ENCODE peak calls at places on chromosomes 13 and 19, in ten cellular contexts. J is gastrocnemius medialis, E is A549, B is body of pancreas, K is testis, U is heart left ventricle, O is adrenal gland, Z is stomach, I is suprapubic skin, Q is thyroid gland. A is an unnamed sample. For H3K9me3 and H3K4me1, the result is how much of the 10 kb centered on the place peaks cover.

GRCh38 chr19:44748426-44749254 is at the start of gene BCL3:
- DNase-seq in J (no peak), E (peak), B (peak), K (peak), U (peak), O (peak), Z (peak), I (no peak), Q (peak), A (peak)

GRCh38 chr13:113882266-113882627 is 18.4 kb upstream of the GAS6 start:
- DNase-seq in J (peak), E (no peak), B (peak), K (peak), U (peak), O (peak), Z (peak), I (peak), Q (peak), A (no peak)

GRCh38 chr13:41004875-41005693 is 14.0 kb downstream of the ELF1 start:
- DNase-seq in J (no peak), E (no peak), B (no peak), K (no peak), U (no peak), O (no peak), Z (no peak), I (no peak), Q (no peak), A (no peak)

GRCh38 chr13:91704398-91704797 is 306.0 kb downstream of the GPC5 start:
- DNase-seq in J (no peak), E (no peak), B (no peak), K (no peak), U (no peak), O (no peak), Z (no peak), I (no peak), Q (no peak), A (no peak)

GRCh38 chr13:39410089-39410901 is 192.7 kb downstream of the LHFPL6 start:
- DNase-seq in J (no peak), E (no peak), B (no peak), K (no peak), U (no peak), O (no peak), Z (no peak), I (no peak), Q (no peak), A (no peak)

GRCh38 chr13:75947448-75947847 is 311.3 kb downstream of the LMO7 start:
- DNase-seq in J (no peak), E (no peak), B (no peak), K (no peak), U (no peak), O (no peak), Z (no peak), I (no peak), Q (no peak), A (no peak)

GRCh38 chr19:15595069-15595468 is 19.9 kb upstream of the CYP4F8 start:
- DNase-seq in J (no peak), E (no peak), B (no peak), K (no peak), U (no peak), O (peak), Z (no peak), I (no peak), Q (no peak), A (no peak)

GRCh38 chr19:53883231-53883661 is 1.2 kb downstream of the PRKCG start:
- DNase-seq in J (no peak), E (no peak), B (no peak), K (no peak), U (no peak), O (no peak), Z (no peak), I (no peak), Q (no peak), A (no peak)

GRCh38 chr13:27967736-27968315 is 1.3 kb downstream of the CDX2 start:
- DNase-seq in J (no peak), E (peak), B (peak), K (no peak), U (no peak), O (no peak), Z (peak), I (no peak), Q (no peak), A (no peak)

GRCh38 chr19:21677696-21678418 is 89.5 kb downstream of the ZNF100 start:
- DNase-seq in J (no peak), E (no peak), B (peak), K (peak), U (no peak), O (no peak), Z (no peak), I (no peak), Q (no peak), A (no peak)

GRCh38 chr19:33444238-33444992 is 70.9 kb downstream of the CEBPG start:
- DNase-seq in J (no peak), E (no peak), B (no peak), K (no peak), U (no peak), O (peak), Z (no peak), I (peak), Q (no peak), A (no peak)

GRCh38 chr19:52889931-52890330 is 7.5 kb downstream of the ZNF320 start:
- DNase-seq in J (no peak), E (no peak), B (no peak), K (no peak), U (no peak), O (no peak), Z (no peak), I (no peak), Q (no peak), A (no peak)

GRCh38 chr19:9010693-9011092 is 484 bp upstream of the MUC16 start:
- DNase-seq in J (no peak), E (no peak), B (no peak), K (no peak), U (no peak), O (no peak), Z (no peak), I (no peak), Q (no peak), A (no peak)

GRCh38 chr13:26480246-26480855 is 77.1 kb upstream of the WASF3 start:
- DNase-seq in J (no peak), E (peak), B (no peak), K (no peak), U (no peak), O (no peak), Z (no peak), I (no peak), Q (no peak), A (no peak)

GRCh38 chr13:75494491-75494890 is 12.5 kb upstream of the TBC1D4 start:
- DNase-seq in J (no peak), E (no peak), B (no peak), K (no peak), U (no peak), O (no peak), Z (no peak), I (no peak), Q (no peak), A (no peak)

GRCh38 chr13:23570099-23570926 is at the start of gene TNFRSF19:
- DNase-seq in J (no peak), E (no peak), B (peak), K (peak), U (peak), O (peak), Z (no peak), I (no peak), Q (peak), A (no peak)

GRCh38 chr13:25699056-25699455 is 327.3 kb downstream of the ATP8A2 start:
- DNase-seq in J (no peak), E (no peak), B (no peak), K (no peak), U (no peak), O (peak), Z (no peak), I (no peak), Q (no peak), A (no peak)

GRCh38 chr19:22806418-22806817 is 22.5 kb upstream of the ZNF99 start:
- DNase-seq in J (no peak), E (no peak), B (no peak), K (peak), U (no peak), O (no peak), Z (no peak), I (no peak), Q (no peak), A (no peak)

GRCh38 chr19:22807061-22807835 is 23.3 kb upstream of the ZNF99 start:
- DNase-seq in J (no peak), E (no peak), B (no peak), K (no peak), U (no peak), O (no peak), Z (no peak), I (no peak), Q (no peak), A (no peak)
- H3K9me3 ChIP-seq in J (under half), E (under half), B (under half), K (under half), U (under half), O (under half), Z (under half), I (under half), Q (under half), A (under half)

GRCh38 chr19:12789904-12790619 is 1.2 kb upstream of the JUNB start:
- DNase-seq in J (peak), E (peak), B (peak), K (peak), U (peak), O (peak), Z (peak), I (peak), Q (peak), A (peak)

GRCh38 chr19:12789098-12789903 is 2.0 kb upstream of the JUNB start:
- DNase-seq in J (no peak), E (peak), B (no peak), K (no peak), U (no peak), O (no peak), Z (no peak), I (no peak), Q (no peak), A (no peak)

GRCh38 chr19:12787458-12787857 is 3.8 kb upstream of the JUNB start:
- DNase-seq in J (no peak), E (no peak), B (no peak), K (no peak), U (no peak), O (peak), Z (no peak), I (no peak), Q (peak), A (no peak)

GRCh38 chr19:12788025-12788681 is 3.1 kb upstream of the JUNB start:
- DNase-seq in J (no peak), E (no peak), B (no peak), K (no peak), U (no peak), O (peak), Z (no peak), I (no peak), Q (no peak), A (no peak)

GRCh38 chr19:12788682-12789097 is 2.6 kb upstream of the JUNB start:
- DNase-seq in J (no peak), E (peak), B (peak), K (peak), U (peak), O (peak), Z (peak), I (no peak), Q (peak), A (peak)
- TF ChIP-seq POLR2A in J (no peak), E (no peak), B (no peak), K (no peak), U (no peak), O (peak), Z (no peak), I (no peak), Q (peak), A (no peak)

DNA sequence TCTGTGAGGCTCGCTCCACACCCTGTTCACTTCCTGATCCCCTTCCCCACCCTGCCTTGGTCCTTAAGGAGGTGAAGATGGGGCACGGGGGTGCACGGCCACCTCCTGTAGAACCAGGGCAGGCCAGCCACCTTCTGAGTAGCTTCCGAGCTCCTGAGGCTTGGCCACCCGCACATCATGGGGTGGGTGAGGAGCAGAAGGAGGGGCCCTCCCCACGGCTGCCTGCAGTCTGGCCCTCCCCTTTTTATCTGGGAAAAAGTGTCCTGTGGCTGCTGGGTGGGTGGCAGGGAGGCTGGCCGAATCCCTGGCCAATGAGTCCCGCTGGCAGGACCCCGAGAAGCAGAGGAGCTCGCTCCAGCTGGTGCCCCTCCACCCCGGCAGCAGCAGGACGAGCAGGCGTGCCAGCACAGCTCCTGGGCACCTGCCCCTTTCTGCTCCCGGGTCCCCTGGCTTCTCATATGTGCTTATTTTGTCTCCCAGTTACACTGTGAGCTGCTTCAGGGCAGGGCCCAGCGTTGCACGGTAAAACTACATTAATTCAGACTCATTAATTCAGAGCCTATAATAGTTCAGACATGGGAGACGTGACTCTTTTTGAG is 135.0 kb downstream of the KDM4B start:
- DNase-seq in J (no peak), E (no peak), B (peak), K (no peak), U (no peak), O (no peak), Z (no peak), I (no peak), Q (no peak), A (no peak)
- H3K4me1 ChIP-seq in J (under half), E (under half), B (half or more), K (under half), U (under half), O (under half), Z (under half), I (under half), Q (under half), A (under half)

GRCh38 chr19:51861870-51862622 is 25.7 kb downstream of the ZNF577 start:
- DNase-seq in J (no peak), E (no peak), B (no peak), K (no peak), U (no peak), O (no peak), Z (no peak), I (no peak), Q (no peak), A (no peak)
- H3K9me3 ChIP-seq in J (under half), E (half or more), B (under half), K (under half), U (half or more), O (under half), Z (half or more), I (half or more), Q (under half), A (half or more)

DNA sequence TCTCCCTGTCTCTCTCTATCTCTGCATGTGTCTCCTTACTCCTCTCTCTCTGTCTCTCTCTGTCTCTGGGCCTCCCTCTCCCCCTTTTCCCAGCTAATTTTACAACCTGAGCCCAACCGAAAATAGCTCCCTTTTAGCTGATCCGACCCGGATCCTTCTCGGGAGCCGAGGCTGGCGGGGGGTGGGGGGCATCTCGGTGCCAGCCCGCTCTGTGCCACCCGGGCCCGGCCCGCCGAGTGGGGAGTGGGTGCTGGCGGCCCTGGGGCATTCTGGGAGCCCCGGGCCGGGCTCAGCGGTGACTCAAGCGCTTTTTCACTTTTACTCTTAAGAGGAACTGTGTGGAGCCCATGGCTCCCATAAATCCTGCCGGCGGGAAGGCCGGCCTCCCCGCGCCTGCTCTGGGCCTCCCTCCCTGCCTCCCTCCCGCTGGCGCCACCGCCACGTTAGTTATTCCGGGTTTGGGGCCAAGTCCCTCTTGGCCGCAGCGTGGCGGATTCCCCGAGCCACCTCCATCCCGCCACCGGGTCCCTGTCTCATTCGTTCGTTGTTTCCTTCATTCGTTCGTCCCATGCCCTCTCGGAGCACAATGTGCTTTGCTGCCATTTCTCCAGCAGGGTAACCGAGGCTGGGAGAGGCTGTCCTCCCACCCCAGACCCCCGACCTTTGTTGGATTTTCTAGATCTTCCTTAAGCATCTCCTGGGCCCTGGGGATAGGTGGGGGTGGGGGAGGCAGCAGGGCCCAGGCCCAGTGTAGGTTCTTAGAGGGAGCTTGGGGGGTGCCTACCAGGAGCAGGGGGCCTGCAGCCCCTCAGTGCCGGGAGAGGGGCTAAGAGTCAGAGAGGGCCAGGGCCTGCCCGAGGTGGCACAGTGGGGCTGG is 3.2 kb downstream of the NFIC start:
- DNase-seq in J (peak), E (no peak), B (peak), K (peak), U (peak), O (peak), Z (peak), I (no peak), Q (peak), A (no peak)
- TF ChIP-seq POLR2A in J (peak), E (no peak), B (peak), K (no peak), U (no peak), O (peak), Z (no peak), I (no peak), Q (no peak), A (no peak)

GRCh38 chr19:55407625-55408319 is at the start of gene UBE2S:
- DNase-seq in J (peak), E (peak), B (peak), K (peak), U (peak), O (peak), Z (peak), I (peak), Q (peak), A (peak)

GRCh38 chr19:55405638-55406037 is 1.9 kb downstream of the UBE2S start:
- DNase-seq in J (no peak), E (no peak), B (no peak), K (no peak), U (no peak), O (no peak), Z (no peak), I (no peak), Q (no peak), A (no peak)

GRCh38 chr19:55408320-55408836 is 790 bp upstream of the UBE2S start:
- DNase-seq in J (no peak), E (no peak), B (no peak), K (no peak), U (no peak), O (no peak), Z (no peak), I (no peak), Q (no peak), A (peak)

GRCh38 chr19:55406091-55406868 is 1.3 kb downstream of the UBE2S start:
- DNase-seq in J (no peak), E (no peak), B (no peak), K (no peak), U (no peak), O (no peak), Z (no peak), I (no peak), Q (no peak), A (no peak)

DNA sequence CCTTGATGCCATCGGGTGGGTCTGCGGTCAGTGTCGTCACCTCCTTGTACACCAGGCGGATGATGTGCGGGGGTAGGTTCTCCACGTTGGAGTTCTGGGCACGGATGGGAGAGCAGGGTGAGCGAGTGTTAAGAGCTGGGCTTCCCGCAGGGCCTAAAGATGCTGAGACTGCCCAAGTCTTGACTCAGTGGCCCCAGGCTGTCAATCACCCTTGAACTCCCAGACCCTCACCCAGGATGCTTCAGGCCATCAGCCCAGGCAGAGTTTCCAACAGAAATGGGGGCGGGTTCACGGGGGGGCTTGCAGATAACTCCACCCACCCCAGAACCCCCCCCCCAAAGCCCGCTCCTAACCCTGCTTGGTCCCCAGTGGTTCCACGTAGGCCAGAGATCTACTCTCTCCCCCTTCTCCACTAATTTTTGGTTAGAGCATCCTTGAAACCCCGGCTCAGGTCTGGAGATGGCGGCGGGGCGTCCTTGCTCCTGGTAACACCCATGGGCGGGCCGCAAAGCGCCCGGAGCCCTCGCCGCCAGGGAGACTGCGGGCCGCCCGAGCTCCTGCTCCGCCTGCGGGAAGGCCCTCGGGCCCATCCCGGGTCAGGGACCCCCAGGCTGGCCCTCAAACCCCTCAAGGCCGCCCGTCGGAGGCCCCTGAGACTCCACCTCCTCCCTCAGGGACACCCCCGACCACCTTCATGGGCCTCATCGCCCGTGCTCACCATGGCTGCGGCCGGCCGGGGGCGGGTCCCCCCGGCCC is 541 bp downstream of the UBE2S start:
- DNase-seq in J (no peak), E (no peak), B (peak), K (no peak), U (peak), O (no peak), Z (peak), I (no peak), Q (peak), A (no peak)
- H3K4me1 ChIP-seq in J (under half), E (under half), B (under half), K (under half), U (under half), O (under half), Z (under half), I (under half), Q (under half), A (under half)

GRCh38 chr19:49910179-49910578 is 13.5 kb upstream of the IL4I1 start:
- DNase-seq in J (no peak), E (no peak), B (no peak), K (no peak), U (no peak), O (no peak), Z (no peak), I (no peak), Q (no peak), A (no peak)

GRCh38 chr19:49906879-49907564 is 10.3 kb upstream of the IL4I1 start:
- DNase-seq in J (no peak), E (no peak), B (no peak), K (no peak), U (no peak), O (no peak), Z (no peak), I (no peak), Q (no peak), A (no peak)

GRCh38 chr19:49911381-49912145 is 14.9 kb upstream of the IL4I1 start:
- DNase-seq in J (no peak), E (no peak), B (no peak), K (no peak), U (no peak), O (no peak), Z (no peak), I (no peak), Q (peak), A (no peak)

GRCh38 chr19:49908480-49909420 is 12.1 kb upstream of the IL4I1 start:
- DNase-seq in J (no peak), E (no peak), B (no peak), K (no peak), U (no peak), O (no peak), Z (no peak), I (no peak), Q (no peak), A (no peak)

GRCh38 chr19:49907745-49908446 is 11.2 kb upstream of the IL4I1 start:
- DNase-seq in J (no peak), E (no peak), B (no peak), K (no peak), U (no peak), O (no peak), Z (no peak), I (no peak), Q (no peak), A (no peak)
- H3K9me3 ChIP-seq in J (under half), E (under half), B (under half), K (under half), U (under half), O (under half), Z (under half), I (under half), Q (under half), A (under half)

A was measured in breast epithelium.